ENCODE peak calls at places on chromosomes 2 and 18, in four cellular contexts. N, J, E and X are unnamed samples.

GRCh38 chr2:9330639-9331270 is 92.6 kb downstream of the ITGB1BP1 start:
- DNase-seq in N (no peak), J (no peak), E (no peak), X (no peak)

GRCh38 chr18:8536226-8536625 is 73.0 kb upstream of the RAB12 start:
- DNase-seq in N (no peak), J (no peak), E (peak; percentile 57), X (no peak)

GRCh38 chr18:52572036-52572750 is 232.2 kb downstream of the DCC start:
- DNase-seq in N (no peak), J (no peak), E (no peak), X (no peak)

GRCh38 chr2:218820746-218821369 is 10.7 kb downstream of the PRKAG3 start:
- DNase-seq in N (no peak), J (no peak), E (peak; percentile 42), X (no peak)

GRCh38 chr2:83517727-83518368 is 941.2 kb downstream of the SUCLG1 start:
- DNase-seq in N (no peak), J (no peak), E (peak; percentile 46), X (no peak)

GRCh38 chr2:26849056-26850001 is 1.4 kb downstream of the DPYSL5 start:
- DNase-seq in N (peak; percentile 38), J (peak; percentile 55), E (peak; percentile 81), X (no peak)

GRCh38 chr18:50183556-50183955 is 11.4 kb downstream of the MYO5B start:
- DNase-seq in N (no peak), J (no peak), E (no peak), X (no peak)

GRCh38 chr2:62227386-62228075 is 31.6 kb downstream of the B3GNT2 start:
- DNase-seq in N (no peak), J (no peak), E (no peak), X (no peak)

GRCh38 chr2:120314656-120315366 is 31.1 kb upstream of the INHBB start:
- DNase-seq in N (no peak), J (no peak), E (no peak), X (no peak)

GRCh38 chr2:179569834-179570233 is 291.6 kb downstream of the ZNF385B start:
- DNase-seq in N (no peak), J (peak; percentile 56), E (no peak), X (no peak)

GRCh38 chr2:133643822-133644221 is 75.6 kb upstream of the NCKAP5 start:
- DNase-seq in N (no peak), J (no peak), E (no peak), X (no peak)

GRCh38 chr2:133641942-133642341 is 73.7 kb upstream of the NCKAP5 start:
- DNase-seq in N (no peak), J (no peak), E (no peak), X (no peak)

GRCh38 chr2:133640103-133640502 is 71.8 kb upstream of the NCKAP5 start:
- DNase-seq in N (no peak), J (no peak), E (no peak), X (no peak)

GRCh38 chr2:133642831-133643230 is 74.6 kb upstream of the NCKAP5 start:
- DNase-seq in N (no peak), J (no peak), E (no peak), X (no peak)

DNA sequence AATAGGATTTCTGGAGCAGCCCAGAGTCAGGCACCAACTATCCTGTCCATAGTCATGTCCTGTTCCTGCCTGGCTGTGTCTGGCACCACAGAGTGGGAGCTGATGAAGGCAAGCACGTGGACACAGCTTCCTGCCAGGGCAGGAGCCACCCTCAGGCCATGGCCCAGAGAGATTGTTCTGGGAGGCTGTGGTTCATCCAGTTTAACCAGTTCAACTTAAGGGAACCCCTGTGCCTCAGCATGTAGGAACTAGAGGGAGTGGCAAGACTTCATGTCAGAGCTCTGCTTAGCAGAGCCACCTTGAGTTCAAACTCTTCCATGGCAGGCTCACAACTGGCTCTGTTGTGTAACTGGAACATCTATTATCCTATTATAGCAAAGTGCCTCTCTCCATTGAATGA is 73.2 kb upstream of the NCKAP5 start:
- DNase-seq in N (no peak), J (no peak), E (peak; percentile 68), X (no peak)
- TF ChIP-seq CTCF in N (no peak), J (no peak), E (peak; percentile 66), X (no peak)

GRCh38 chr2:28610583-28611201 is 114.8 kb downstream of the PLB1 start:
- DNase-seq in N (no peak), J (peak; percentile 83), E (no peak), X (no peak)
- TF ChIP-seq CTCF in N (no peak), J (no peak), E (no peak), X (no peak)

GRCh38 chr2:226730487-226730886 is 69.1 kb downstream of the IRS1 start:
- DNase-seq in N (no peak), J (peak; percentile 55), E (peak; percentile 61), X (no peak)
- TF ChIP-seq CTCF in N (no peak), J (peak; percentile 26), E (peak; percentile 60), X (no peak)

DNA sequence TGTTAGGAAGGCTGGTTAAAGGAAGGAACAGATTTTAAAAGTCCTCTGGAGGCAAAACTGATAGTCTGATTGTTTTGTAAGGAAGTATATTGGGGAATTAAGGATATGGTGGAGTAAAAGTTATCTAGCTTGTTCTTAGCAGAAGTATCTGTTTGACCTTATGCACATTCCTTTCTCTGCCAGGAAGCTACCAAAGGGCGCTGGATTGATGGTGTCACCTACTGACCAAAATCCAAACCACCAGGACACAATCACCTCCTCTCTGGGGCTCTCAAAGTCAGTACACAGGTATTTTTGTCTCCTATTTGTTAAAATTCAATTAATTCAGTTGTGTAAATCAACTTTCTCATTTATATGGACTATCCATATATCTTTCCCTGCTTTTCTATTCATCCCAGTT is 484.5 kb downstream of the NUP35 start:
- DNase-seq in N (no peak), J (no peak), E (no peak), X (no peak)
- TF ChIP-seq CTCF in N (no peak), J (no peak), E (peak; percentile 19), X (no peak)